ENCODE peak calls at places on chromosome 16, in eight cellular contexts. U is astrocyte of the spinal cord; N is activated T-helper 9 cell treated with anti-CD3 and anti-CD28 coated beads, Interleukin-2, amount 50 U/mL, for 16 hours; S is neural progenitor cell; H is mesendoderm; M is AG10803; X is stimulated activated naive CD4-positive, alpha-beta T cell treated with Interleukin-2 at 50 U/mL for 16 hours; E is activated CD4-positive, CD25-positive, alpha-beta regulatory T cell. A is an unnamed sample.
A peak's percentile ranks its signal among the peaks of the same experiment; 100 is the strongest.

GRCh38 chr16:68935008-68935407 is 91.7 kb downstream of the TANGO6 start:
- DNase-seq in H (no peak), E (no peak), M (no peak), X (no peak), U (no peak), S (no peak), N (no peak), A (no peak)

GRCh38 chr16:65524997-65525396 is 403.1 kb upstream of the CDH11 start:
- DNase-seq in X (no peak), H (no peak), S (no peak), U (peak; percentile 91), E (no peak), M (peak; percentile 47), N (no peak), A (no peak)

GRCh38 chr16:69595127-69596036 is 29.6 kb downstream of the NFAT5 start:
- DNase-seq in U (peak; percentile 57), M (no peak), E (no peak), N (no peak), S (no peak), X (no peak), H (no peak), A (no peak)

GRCh38 chr16:57732011-57732410 is 3.6 kb upstream of the KATNB1 start:
- DNase-seq in E (no peak), X (no peak), U (no peak), M (peak; percentile 89), H (no peak), S (no peak), N (no peak), A (no peak)

GRCh38 chr16:10871157-10871991 is 5.6 kb upstream of the CIITA start:
- DNase-seq in E (no peak), H (no peak), U (peak; percentile 90), S (no peak), X (peak; percentile 49), M (peak; percentile 92), N (peak; percentile 13), A (peak; percentile 88)

GRCh38 chr16:19851476-19851875 is 33.2 kb downstream of the GPRC5B start:
- DNase-seq in M (no peak), E (no peak), N (no peak), H (no peak), S (no peak), U (no peak), X (no peak), A (no peak)

GRCh38 chr16:1871974-1872635 is at the start of gene MEIOB:
- DNase-seq in E (no peak), N (peak; percentile 20), X (no peak), S (peak; percentile 87), H (peak; percentile 73), U (peak; percentile 6), M (no peak), A (peak; percentile 23)

GRCh38 chr16:75402821-75403475 is 30.4 kb downstream of the CFDP1 start:
- DNase-seq in N (no peak), M (peak; percentile 49), X (no peak), U (peak; percentile 70), H (peak; percentile 43), E (no peak), S (peak; percentile 16), A (no peak)

GRCh38 chr16:57892041-57892440 is 78.9 kb downstream of the CNGB1 start:
- DNase-seq in M (peak; percentile 82), S (no peak), E (no peak), N (no peak), X (no peak), U (peak; percentile 98), H (no peak), A (no peak)

GRCh38 chr16:66905633-66906539 is 12.8 kb downstream of the CDH16 start:
- DNase-seq in S (peak; percentile 54), E (no peak), M (no peak), H (peak; percentile 55), N (no peak), X (no peak), U (no peak), A (peak; percentile 56)

GRCh38 chr16:82876951-82877350 is 250.2 kb downstream of the CDH13 start:
- DNase-seq in S (no peak), U (no peak), X (no peak), N (no peak), M (no peak), H (no peak), E (no peak), A (no peak)

GRCh38 chr16:69930117-69930776 is 20.9 kb upstream of the CLEC18A start:
- DNase-seq in M (peak; percentile 59), U (peak; percentile 49), E (no peak), S (peak; percentile 87), N (no peak), H (peak; percentile 76), X (no peak), A (peak; percentile 41)

GRCh38 chr16:78127130-78127529 is 27.7 kb downstream of the WWOX start:
- DNase-seq in N (no peak), H (no peak), U (peak; percentile 22), E (no peak), S (no peak), M (peak; percentile 48), X (no peak), A (no peak)

GRCh38 chr16:72284042-72284789 is 112.3 kb upstream of the PMFBP1 start:
- DNase-seq in M (no peak), E (no peak), U (no peak), N (no peak), S (no peak), H (no peak), X (no peak), A (no peak)

GRCh38 chr16:80298676-80299075 is 242.1 kb upstream of the DYNLRB2 start:
- DNase-seq in M (no peak), N (no peak), E (no peak), X (no peak), H (no peak), U (no peak), S (no peak), A (no peak)

GRCh38 chr16:50310308-50311133 is 44.2 kb downstream of the ADCY7 start:
- DNase-seq in H (no peak), U (no peak), M (no peak), S (no peak), E (no peak), X (no peak), N (no peak), A (peak; percentile 16)

A was measured in activated CD4-positive, alpha-beta memory T cell treated with anti-CD3 and anti-CD28 coated beads, Interleukin-2, amount 10 ng/mL, durations not matched to agents 7 days and 5 days.